ENCODE peak calls at places on chromosome 16, in five cellular contexts. One of them, this sample, is unnamed.
A peak's percentile ranks its signal among the peaks of the same experiment; 100 is the strongest.

GRCh38 chr16:89395150-89396142 is 94.9 kb downstream of the ANKRD11 start:
- DNase-seq in HFFc6: peak; percentile 97
- DNase-seq in HFF-Myc: peak; percentile 91
- DNase-seq in AG20443: peak; percentile 99
- DNase-seq in fibroblast of the aortic adventitia: peak; percentile 99
- DNase-seq in this sample: peak; percentile 93

GRCh38 chr16:2022723-2023097 is 3.1 kb downstream of the NPW start:
- DNase-seq in HFFc6: peak; percentile 47
- DNase-seq in fibroblast of the aortic adventitia: no peak
- DNase-seq in HFF-Myc: no peak
- DNase-seq in AG20443: peak; percentile 40
- DNase-seq in this sample: no peak

GRCh38 chr16:51682905-51683304 is 531.8 kb upstream of the SALL1 start:
- DNase-seq in HFFc6: no peak
- DNase-seq in fibroblast of the aortic adventitia: no peak
- DNase-seq in HFF-Myc: no peak
- DNase-seq in AG20443: no peak
- DNase-seq in this sample: no peak

GRCh38 chr16:86814256-86814655 is 235.9 kb downstream of the FOXL1 start:
- DNase-seq in HFFc6: no peak
- DNase-seq in fibroblast of the aortic adventitia: no peak
- DNase-seq in HFF-Myc: no peak
- DNase-seq in AG20443: no peak
- DNase-seq in this sample: no peak

GRCh38 chr16:69709456-69710084 is 16.8 kb downstream of the NQO1 start:
- DNase-seq in fibroblast of the aortic adventitia: peak; percentile 84
- DNase-seq in AG20443: peak; percentile 67
- DNase-seq in HFFc6: peak; percentile 64
- DNase-seq in HFF-Myc: peak; percentile 48
- DNase-seq in this sample: no peak

GRCh38 chr16:4055748-4056147 is 60.5 kb downstream of the ADCY9 start:
- DNase-seq in fibroblast of the aortic adventitia: no peak
- DNase-seq in HFFc6: no peak
- DNase-seq in AG20443: no peak
- DNase-seq in HFF-Myc: no peak
- DNase-seq in this sample: no peak

GRCh38 chr16:64047207-64047606 is 1074.7 kb downstream of the CDH11 start:
- DNase-seq in HFFc6: no peak
- DNase-seq in AG20443: no peak
- DNase-seq in fibroblast of the aortic adventitia: no peak
- DNase-seq in HFF-Myc: no peak
- DNase-seq in this sample: no peak

GRCh38 chr16:13036600-13036999 is 135.2 kb downstream of the SHISA9 start:
- DNase-seq in AG20443: peak; percentile 27
- DNase-seq in HFFc6: no peak
- DNase-seq in fibroblast of the aortic adventitia: peak; percentile 25
- DNase-seq in HFF-Myc: peak; percentile 9
- DNase-seq in this sample: peak; percentile 11

GRCh38 chr16:87043273-87044030 is 273.7 kb downstream of the C16orf95 start:
- DNase-seq in AG20443: peak; percentile 44
- DNase-seq in fibroblast of the aortic adventitia: peak; percentile 83
- DNase-seq in HFFc6: no peak
- DNase-seq in HFF-Myc: no peak
- DNase-seq in this sample: no peak

GRCh38 chr16:82187829-82188228 is 17.8 kb upstream of the MPHOSPH6 start:
- DNase-seq in HFFc6: no peak
- DNase-seq in HFF-Myc: no peak
- DNase-seq in fibroblast of the aortic adventitia: no peak
- DNase-seq in AG20443: no peak
- DNase-seq in this sample: no peak

GRCh38 chr16:69327585-69328310 is 2.6 kb downstream of the PDF start:
- DNase-seq in HFF-Myc: no peak
- DNase-seq in fibroblast of the aortic adventitia: no peak
- DNase-seq in AG20443: no peak
- DNase-seq in HFFc6: no peak
- DNase-seq in this sample: no peak

GRCh38 chr16:31107465-31107867 is 720 bp upstream of the BCKDK start:
- DNase-seq in fibroblast of the aortic adventitia: no peak
- DNase-seq in HFF-Myc: no peak
- DNase-seq in HFFc6: no peak
- DNase-seq in AG20443: no peak
- DNase-seq in this sample: no peak

GRCh38 chr16:67110136-67110847 is 551 bp downstream of the PHAF1 start:
- DNase-seq in AG20443: no peak
- DNase-seq in fibroblast of the aortic adventitia: no peak
- DNase-seq in HFFc6: no peak
- DNase-seq in HFF-Myc: no peak
- DNase-seq in this sample: no peak

GRCh38 chr16:4307215-4308037 is 8.4 kb upstream of the GLIS2 start:
- DNase-seq in HFF-Myc: peak; percentile 82
- DNase-seq in HFFc6: peak; percentile 92
- DNase-seq in AG20443: peak; percentile 97
- DNase-seq in fibroblast of the aortic adventitia: peak; percentile 92
- DNase-seq in this sample: peak; percentile 70

GRCh38 chr16:86354641-86355040 is 155.7 kb upstream of the FOXF1 start:
- DNase-seq in AG20443: peak; percentile 43
- DNase-seq in HFFc6: peak; percentile 71
- DNase-seq in HFF-Myc: no peak
- DNase-seq in fibroblast of the aortic adventitia: peak; percentile 62
- DNase-seq in this sample: no peak

GRCh38 chr16:29736112-29736511 is 9.7 kb downstream of the C16orf54 start:
- DNase-seq in HFF-Myc: no peak
- DNase-seq in fibroblast of the aortic adventitia: no peak
- DNase-seq in HFFc6: no peak
- DNase-seq in AG20443: no peak
- DNase-seq in this sample: no peak

GRCh38 chr16:67431077-67431804 is at the start of gene HSD11B2:
- DNase-seq in HFFc6: peak; percentile 41
- DNase-seq in HFF-Myc: no peak
- DNase-seq in AG20443: peak; percentile 84
- DNase-seq in fibroblast of the aortic adventitia: no peak
- DNase-seq in this sample: no peak

GRCh38 chr16:67872631-67873434 is at the start of gene EDC4:
- DNase-seq in HFFc6: peak; percentile 76
- DNase-seq in HFF-Myc: no peak
- DNase-seq in fibroblast of the aortic adventitia: peak; percentile 74
- DNase-seq in AG20443: peak; percentile 95
- DNase-seq in this sample: peak; percentile 30

GRCh38 chr16:86010680-86011141 is 111.7 kb downstream of the IRF8 start:
- DNase-seq in HFF-Myc: no peak
- DNase-seq in HFFc6: no peak
- DNase-seq in fibroblast of the aortic adventitia: no peak
- DNase-seq in AG20443: no peak
- DNase-seq in this sample: no peak

GRCh38 chr16:64657316-64658011 is 464.4 kb downstream of the CDH11 start:
- DNase-seq in HFFc6: no peak
- DNase-seq in fibroblast of the aortic adventitia: peak; percentile 35
- DNase-seq in AG20443: peak; percentile 20
- DNase-seq in HFF-Myc: no peak
- DNase-seq in this sample: peak; percentile 50

GRCh38 chr16:85197611-85198566 is 85.6 kb upstream of the CIBAR2 start:
- DNase-seq in HFF-Myc: no peak
- DNase-seq in HFFc6: no peak
- DNase-seq in AG20443: no peak
- DNase-seq in fibroblast of the aortic adventitia: no peak
- DNase-seq in this sample: no peak

GRCh38 chr16:82329504-82330192 is 159.6 kb upstream of the MPHOSPH6 start:
- DNase-seq in AG20443: no peak
- DNase-seq in HFF-Myc: no peak
- DNase-seq in fibroblast of the aortic adventitia: no peak
- DNase-seq in HFFc6: no peak
- DNase-seq in this sample: no peak

GRCh38 chr16:50274771-50275415 is 8.5 kb downstream of the ADCY7 start:
- DNase-seq in AG20443: no peak
- DNase-seq in HFF-Myc: no peak
- DNase-seq in HFFc6: no peak
- DNase-seq in fibroblast of the aortic adventitia: no peak
- DNase-seq in this sample: no peak

GRCh38 chr16:9378876-9379275 is 287.4 kb downstream of the HAPSTR1 start:
- DNase-seq in fibroblast of the aortic adventitia: no peak
- DNase-seq in HFFc6: no peak
- DNase-seq in HFF-Myc: no peak
- DNase-seq in AG20443: no peak
- DNase-seq in this sample: no peak

GRCh38 chr16:24837969-24838368 is 7.8 kb upstream of the SLC5A11 start:
- DNase-seq in fibroblast of the aortic adventitia: no peak
- DNase-seq in HFF-Myc: no peak
- DNase-seq in HFFc6: no peak
- DNase-seq in AG20443: no peak
- DNase-seq in this sample: no peak

GRCh38 chr16:84058664-84059063 is 16.1 kb upstream of the SLC38A8 start:
- DNase-seq in HFF-Myc: no peak
- DNase-seq in AG20443: no peak
- DNase-seq in HFFc6: no peak
- DNase-seq in fibroblast of the aortic adventitia: no peak
- DNase-seq in this sample: no peak

GRCh38 chr16:23383881-23384280 is 69.1 kb downstream of the COG7 start:
- DNase-seq in fibroblast of the aortic adventitia: no peak
- DNase-seq in HFF-Myc: no peak
- DNase-seq in HFFc6: no peak
- DNase-seq in AG20443: no peak
- DNase-seq in this sample: no peak

This sample was measured in non-pigmented ciliary epithelial cell.